ENCODE peak calls at places on chromosomes 11 and 22, in nine cellular contexts. K is HT-29, I is M059J, D is EH, W is NCI-H1105, F is HEK293T, Q is caudate nucleus, U is HCT116, R is nephron progenitor cell. G is an unnamed sample.
A peak's percentile ranks its signal among the peaks of the same experiment; 100 is the strongest.

GRCh38 chr11:20161923-20162322 is 1.6 kb upstream of the DBX1 start:
- DNase-seq in K (no peak), I (no peak), D (no peak), W (no peak), F (no peak), Q (no peak), U (no peak), R (no peak), G (no peak)

GRCh38 chr11:16111690-16112089 is 244.7 kb downstream of the SOX6 start:
- DNase-seq in K (no peak), I (no peak), D (no peak), W (peak; percentile 56), F (no peak), Q (peak; percentile 2), U (no peak), R (peak; percentile 2), G (no peak)

GRCh38 chr11:107860688-107861087 is 2.1 kb upstream of the SLC35F2 start:
- DNase-seq in K (no peak), I (no peak), D (no peak), W (no peak), F (peak; percentile 19), Q (no peak), U (no peak), R (no peak), G (no peak)

GRCh38 chr11:27703453-27703852 is 3.2 kb upstream of the BDNF start:
- DNase-seq in K (peak; percentile 58), I (peak; percentile 69), D (peak; percentile 63), W (no peak), F (no peak), Q (no peak), U (no peak), R (no peak), G (no peak)

GRCh38 chr11:70243912-70244652 is 26.4 kb upstream of the PPFIA1 start:
- DNase-seq in K (no peak), I (peak; percentile 74), D (peak; percentile 38), W (no peak), F (no peak), Q (no peak), U (no peak), R (no peak), G (no peak)

GRCh38 chr22:27867114-27867957 is 51.7 kb downstream of the PITPNB start:
- DNase-seq in K (no peak), I (peak; percentile 15), D (peak; percentile 15), W (no peak), F (no peak), Q (no peak), U (no peak), R (no peak), G (no peak)

GRCh38 chr11:859394-860131 is 16.9 kb downstream of the TSPAN4 start:
- DNase-seq in K (peak; percentile 52), I (no peak), D (peak; percentile 85), W (peak; percentile 88), F (no peak), Q (peak; percentile 84), U (no peak), R (no peak), G (no peak)

GRCh38 chr11:61745796-61746653 is 6.4 kb upstream of the MYRF start:
- DNase-seq in K (peak; percentile 8), I (no peak), D (no peak), W (no peak), F (no peak), Q (no peak), U (no peak), R (peak; percentile 41), G (no peak)

GRCh38 chr22:50264104-50264745 is 2.7 kb upstream of the MAPK12 start:
- DNase-seq in K (no peak), I (no peak), D (no peak), W (no peak), F (no peak), Q (peak; percentile 89), U (no peak), R (no peak), G (no peak)

GRCh38 chr11:47394050-47394321 is 14.4 kb upstream of the SLC39A13 start:
- DNase-seq in K (no peak), I (no peak), D (no peak), W (no peak), F (no peak), Q (no peak), U (no peak), R (no peak), G (no peak)

GRCh38 chr11:14855890-14856289 is 36.1 kb downstream of the CYP2R1 start:
- DNase-seq in K (no peak), I (no peak), D (no peak), W (no peak), F (no peak), Q (no peak), U (no peak), R (no peak), G (no peak)

GRCh38 chr11:14973621-14974020 is 1.5 kb upstream of the CALCA start:
- DNase-seq in K (no peak), I (no peak), D (peak; percentile 5), W (no peak), F (no peak), Q (no peak), U (no peak), R (peak; percentile 61), G (no peak)

GRCh38 chr11:108135845-108136599 is 14.7 kb downstream of the ACAT1 start:
- DNase-seq in K (no peak), I (peak; percentile 28), D (peak; percentile 34), W (no peak), F (peak; percentile 14), Q (no peak), U (no peak), R (no peak), G (no peak)

GRCh38 chr11:15471709-15472404 is 357.1 kb downstream of the INSC start:
- DNase-seq in K (peak; percentile 18), I (no peak), D (no peak), W (peak; percentile 82), F (no peak), Q (no peak), U (no peak), R (no peak), G (no peak)

G was measured in LoVo.